ENCODE peak calls at places on chromosomes 11 and 22, in six cellular contexts. W is fibroblast of mammary gland; V is right lobe of liver; P is CD8-positive, alpha-beta T cell; G is bronchial epithelial cell; D is neural progenitor cell. R is an unnamed sample.

GRCh38 chr22:47282366-47282765 is 519.9 kb downstream of the TBC1D22A start:
- DNase-seq in W (no peak), V (peak; percentile 39), P (no peak), G (no peak), D (no peak), R (no peak)

GRCh38 chr11:70129051-70129592 is 51.0 kb downstream of the ANO1 start:
- DNase-seq in W (no peak), V (peak; percentile 75), P (no peak), G (no peak), D (no peak), R (no peak)

GRCh38 chr11:104694259-104695070 is 203.8 kb downstream of the CASP12 start:
- DNase-seq in W (peak; percentile 88), V (no peak), P (no peak), G (peak; percentile 57), D (peak; percentile 1), R (peak; percentile 33)

GRCh38 chr11:115527534-115528125 is 23.4 kb upstream of the CADM1 start:
- DNase-seq in W (no peak), V (no peak), P (no peak), G (peak; percentile 35), D (peak; percentile 72), R (no peak)

GRCh38 chr11:71238941-71239340 is 13.4 kb downstream of the SHANK2 start:
- DNase-seq in W (no peak), V (no peak), P (no peak), G (no peak), D (no peak), R (no peak)

GRCh38 chr11:83033367-83033766 is 38.3 kb downstream of the RAB30 start:
- DNase-seq in W (no peak), V (no peak), P (no peak), G (no peak), D (no peak), R (no peak)

GRCh38 chr11:108364159-108364558 is 103.2 kb downstream of the C11orf65 start:
- DNase-seq in W (peak; percentile 9), V (no peak), P (no peak), G (no peak), D (no peak), R (peak; percentile 8)

GRCh38 chr11:5541427-5541826 is 6.9 kb downstream of the OR52H1 start:
- DNase-seq in W (no peak), V (no peak), P (no peak), G (no peak), D (no peak), R (no peak)

GRCh38 chr11:69203901-69204245 is 48.1 kb downstream of the SMIM38 start:
- DNase-seq in W (no peak), V (no peak), P (no peak), G (no peak), D (no peak), R (no peak)

GRCh38 chr22:46171940-46172339 is 21.6 kb downstream of the PPARA start:
- DNase-seq in W (peak; percentile 87), V (no peak), P (no peak), G (peak; percentile 88), D (no peak), R (no peak)

GRCh38 chr22:49204599-49205214 is 623.0 kb downstream of the BRD1 start:
- DNase-seq in W (no peak), V (peak; percentile 33), P (no peak), G (no peak), D (no peak), R (no peak)

GRCh38 chr22:44409211-44409648 is 88.8 kb downstream of the RTL6 start:
- DNase-seq in W (no peak), V (peak; percentile 29), P (no peak), G (no peak), D (no peak), R (no peak)

GRCh38 chr22:43488937-43489336 is 77.1 kb downstream of the MPPED1 start:
- DNase-seq in W (no peak), V (no peak), P (no peak), G (no peak), D (no peak), R (no peak)

GRCh38 chr11:117900144-117900651 is 23.7 kb upstream of the FXYD6 start:
- DNase-seq in W (no peak), V (no peak), P (no peak), G (no peak), D (no peak), R (no peak)

GRCh38 chr22:30253205-30253852 is 6.8 kb upstream of the LIF start:
- DNase-seq in W (peak; percentile 47), V (no peak), P (no peak), G (no peak), D (no peak), R (no peak)

GRCh38 chr22:49271831-49272230 is 555.8 kb downstream of the BRD1 start:
- DNase-seq in W (no peak), V (no peak), P (no peak), G (no peak), D (no peak), R (no peak)

GRCh38 chr22:40202225-40202944 is 24.7 kb downstream of the TNRC6B start:
- DNase-seq in W (no peak), V (no peak), P (no peak), G (no peak), D (no peak), R (no peak)

GRCh38 chr22:31250740-31251330 is 38.7 kb downstream of the LIMK2 start:
- DNase-seq in W (no peak), V (no peak), P (no peak), G (peak; percentile 62), D (no peak), R (no peak)

GRCh38 chr11:3135491-3136440 is 29.3 kb downstream of the OSBPL5 start:
- DNase-seq in W (no peak), V (peak; percentile 47), P (no peak), G (no peak), D (peak; percentile 77), R (no peak)

GRCh38 chr11:62449451-62449851 is 30.6 kb downstream of the SCGB1A1 start:
- DNase-seq in W (no peak), V (peak; percentile 90), P (no peak), G (peak; percentile 10), D (no peak), R (no peak)

GRCh38 chr11:74025467-74026166 is 16.7 kb upstream of the UCP3 start:
- DNase-seq in W (peak; percentile 83), V (no peak), P (no peak), G (peak; percentile 83), D (no peak), R (no peak)

GRCh38 chr11:117381988-117382387 is 54.3 kb downstream of the CEP164 start:
- DNase-seq in W (peak; percentile 2), V (no peak), P (no peak), G (no peak), D (no peak), R (no peak)

GRCh38 chr11:645536-645935 is 8.5 kb downstream of the DRD4 start:
- DNase-seq in W (no peak), V (no peak), P (no peak), G (no peak), D (no peak), R (no peak)

GRCh38 chr11:650482-650881 is 13.4 kb downstream of the DRD4 start:
- DNase-seq in W (peak; percentile 48), V (no peak), P (no peak), G (no peak), D (no peak), R (no peak)

GRCh38 chr11:643849-644738 is 7.0 kb downstream of the DRD4 start:
- DNase-seq in W (no peak), V (no peak), P (no peak), G (no peak), D (no peak), R (no peak)

GRCh38 chr11:643366-643765 is 6.3 kb downstream of the DRD4 start:
- DNase-seq in W (no peak), V (no peak), P (no peak), G (no peak), D (no peak), R (no peak)

GRCh38 chr11:646214-646613 is 9.1 kb downstream of the DRD4 start:
- DNase-seq in W (no peak), V (no peak), P (no peak), G (no peak), D (no peak), R (no peak)
- H3K4me3 ChIP-seq in W (no peak overlapping the region), V (no peak overlapping the region), P (no peak overlapping the region), G (no peak overlapping the region), D (no peak overlapping the region), R (no peak overlapping the region)

GRCh38 chr11:1827931-1828330 is 6.9 kb upstream of the SYT8 start:
- DNase-seq in W (no peak), V (peak; percentile 51), P (no peak), G (no peak), D (no peak), R (no peak)

GRCh38 chr11:1827095-1827797 is 7.5 kb upstream of the SYT8 start:
- DNase-seq in W (peak; percentile 28), V (peak; percentile 68), P (no peak), G (peak; percentile 64), D (no peak), R (no peak)

GRCh38 chr11:1825785-1826451 is 8.9 kb upstream of the SYT8 start:
- DNase-seq in W (no peak), V (peak; percentile 53), P (no peak), G (no peak), D (no peak), R (no peak)

GRCh38 chr11:1825039-1825740 is 9.6 kb upstream of the SYT8 start:
- DNase-seq in W (no peak), V (peak; percentile 83), P (no peak), G (no peak), D (peak; percentile 96), R (no peak)

DNA sequence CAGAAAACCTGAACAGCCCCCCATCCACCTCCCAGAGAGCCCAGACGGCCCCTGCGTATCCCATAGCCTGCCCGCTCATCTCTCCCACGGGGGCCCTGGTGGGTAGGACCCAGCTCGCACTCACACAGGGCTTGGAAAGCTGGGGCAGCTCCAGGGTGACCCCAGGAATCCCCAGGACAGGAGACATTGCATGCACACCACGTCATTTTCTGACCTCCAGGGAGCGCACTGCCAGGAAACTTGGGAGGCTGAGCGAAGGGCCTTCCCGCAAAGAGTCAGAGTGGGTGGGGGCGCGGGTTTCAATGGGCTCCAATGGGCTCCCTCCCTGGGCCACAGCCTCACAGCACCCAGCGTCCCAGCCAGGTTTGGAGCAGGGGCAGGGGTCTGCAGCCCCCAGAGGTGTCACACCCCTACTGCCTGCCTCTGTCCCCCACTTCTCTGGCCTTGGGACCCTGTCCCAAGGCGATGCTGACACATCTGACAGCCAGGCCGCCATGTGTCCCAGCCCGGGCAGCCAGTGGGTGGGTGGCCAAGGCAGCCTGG is 8.2 kb upstream of the SYT8 start:
- DNase-seq in W (peak; percentile 41), V (peak; percentile 56), P (no peak), G (peak; percentile 56), D (no peak), R (no peak)
- TF ChIP-seq CTCF in W (no peak), V (no peak), P (no peak), G (peak; percentile 68), D (peak; percentile 22), R (peak; percentile 24)

DNA sequence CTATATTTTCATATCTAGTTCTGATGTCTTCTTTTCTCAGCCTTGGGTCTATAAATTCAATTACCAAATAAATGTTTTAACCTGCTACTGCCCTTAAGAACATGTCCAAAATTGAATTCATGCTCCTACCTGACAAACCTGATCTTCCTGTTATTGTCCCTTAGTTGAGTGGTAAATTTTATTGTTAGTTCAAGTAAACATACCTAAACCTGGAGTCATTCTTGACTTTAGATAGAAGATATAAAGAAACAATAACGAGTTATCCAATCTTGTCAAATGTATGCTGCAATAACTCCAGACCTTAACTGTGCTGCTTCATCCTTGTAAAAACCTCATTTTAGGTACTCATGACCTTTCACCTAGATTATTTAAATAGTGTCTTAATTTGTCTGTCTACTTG is 34.6 kb upstream of the SC5D start:
- DNase-seq in W (no peak), V (no peak), P (no peak), G (peak; percentile 94), D (no peak), R (no peak)
- H3K4me3 ChIP-seq in W (no peak overlapping the region), V (no peak overlapping the region), P (no peak overlapping the region), G (no peak overlapping the region), D (no peak overlapping the region), R (no peak overlapping the region)

GRCh38 chr11:121983901-121984300 is 132.1 kb downstream of the BLID start:
- DNase-seq in W (no peak), V (no peak), P (no peak), G (no peak), D (no peak), R (no peak)
- TF ChIP-seq CTCF in W (no peak), V (no peak), P (no peak), G (no peak), D (no peak), R (no peak)

R was measured in AG04450.